ENCODE peak calls at places on chromosomes 7 and 10, in four cellular contexts. I is lung, M is right lobe of liver, X is GM23338. D is an unnamed sample.

GRCh38 chr7:18387191-18387720 is 108.3 kb upstream of the HDAC9 start:
- DNase-seq in I (no peak), M (no peak), X (no peak), D (no peak)

GRCh38 chr7:69429817-69430501 is 168.3 kb upstream of the AUTS2 start:
- DNase-seq in I (peak; percentile 44), M (peak; percentile 23), X (peak; percentile 43), D (no peak)

GRCh38 chr7:8205572-8205971 is 56.4 kb downstream of the ICA1 start:
- DNase-seq in I (no peak), M (no peak), X (no peak), D (no peak)

GRCh38 chr10:77641788-77642397 is 4.3 kb upstream of the KCNMA1 start:
- DNase-seq in I (peak; percentile 74), M (no peak), X (peak; percentile 91), D (peak; percentile 77)

GRCh38 chr10:93346712-93347111 is 135.4 kb downstream of the MYOF start:
- DNase-seq in I (no peak), M (no peak), X (peak; percentile 28), D (no peak)

GRCh38 chr7:28165971-28166955 is 14.3 kb downstream of the JAZF1 start:
- DNase-seq in I (no peak), M (no peak), X (no peak), D (no peak)

GRCh38 chr10:106399112-106399511 is 765.4 kb downstream of the SORCS1 start:
- DNase-seq in I (no peak), M (no peak), X (no peak), D (no peak)

GRCh38 chr10:115945696-115946445 is 327.1 kb downstream of the GFRA1 start:
- DNase-seq in I (no peak), M (no peak), X (no peak), D (no peak)

GRCh38 chr7:157753713-157754415 is 417.1 kb downstream of the DNAJB6 start:
- DNase-seq in I (no peak), M (no peak), X (no peak), D (no peak)

GRCh38 chr10:93488956-93489528 is 6.9 kb upstream of the MYOF start:
- DNase-seq in I (no peak), M (no peak), X (peak; percentile 35), D (no peak)

GRCh38 chr7:91836065-91836368 is 44.5 kb downstream of the MTERF1 start:
- DNase-seq in I (no peak), M (no peak), X (peak; percentile 14), D (no peak)

GRCh38 chr7:21969822-21970221 is 24.1 kb upstream of the CDCA7L start:
- DNase-seq in I (no peak), M (no peak), X (no peak), D (no peak)

GRCh38 chr7:158834799-158835784 is 5.8 kb upstream of the ESYT2 start:
- DNase-seq in I (no peak), M (no peak), X (no peak), D (no peak)

GRCh38 chr7:35908305-35909223 is 107.7 kb downstream of the SEPTIN7 start:
- DNase-seq in I (no peak), M (no peak), X (peak; percentile 20), D (no peak)

GRCh38 chr7:25429731-25430130 is 201.4 kb upstream of the NPVF start:
- DNase-seq in I (no peak), M (peak; percentile 49), X (no peak), D (no peak)

GRCh38 chr10:69809318-69809717 is 7.6 kb downstream of the COL13A1 start:
- DNase-seq in I (no peak), M (no peak), X (no peak), D (no peak)

GRCh38 chr10:92799591-92799990 is 48.7 kb upstream of the EXOC6 start:
- DNase-seq in I (no peak), M (no peak), X (no peak), D (no peak)

GRCh38 chr7:78620931-78621330 is 822.4 kb downstream of the PHTF2 start:
- DNase-seq in I (no peak), M (no peak), X (peak; percentile 88), D (no peak)

GRCh38 chr7:149727541-149728476 is 45.6 kb downstream of the ZNF467 start:
- DNase-seq in I (no peak), M (no peak), X (no peak), D (no peak)

GRCh38 chr10:118745056-118745455 is 9.7 kb downstream of the CACUL1 start:
- DNase-seq in I (no peak), M (no peak), X (no peak), D (no peak)

GRCh38 chr10:59006511-59007306 is 169.7 kb upstream of the PHYHIPL start:
- DNase-seq in I (no peak), M (no peak), X (no peak), D (no peak)

GRCh38 chr7:137933270-137934017 is 68.4 kb downstream of the CREB3L2 start:
- DNase-seq in I (no peak), M (no peak), X (no peak), D (no peak)

GRCh38 chr10:13808556-13809391 is 222.0 kb downstream of the PRPF18 start:
- DNase-seq in I (no peak), M (no peak), X (no peak), D (no peak)

GRCh38 chr7:21869785-21870402 is 75.8 kb downstream of the CDCA7L start:
- DNase-seq in I (no peak), M (no peak), X (peak; percentile 55), D (no peak)

GRCh38 chr7:66429498-66430163 is 199.1 kb upstream of the KCTD7 start:
- DNase-seq in I (no peak), M (no peak), X (no peak), D (no peak)

GRCh38 chr10:94546616-94547175 is 1.1 kb downstream of the HELLS start:
- DNase-seq in I (no peak), M (no peak), X (no peak), D (no peak)

GRCh38 chr7:88922944-88923343 is 127.4 kb upstream of the TEX47 start:
- DNase-seq in I (no peak), M (no peak), X (no peak), D (no peak)

DNA sequence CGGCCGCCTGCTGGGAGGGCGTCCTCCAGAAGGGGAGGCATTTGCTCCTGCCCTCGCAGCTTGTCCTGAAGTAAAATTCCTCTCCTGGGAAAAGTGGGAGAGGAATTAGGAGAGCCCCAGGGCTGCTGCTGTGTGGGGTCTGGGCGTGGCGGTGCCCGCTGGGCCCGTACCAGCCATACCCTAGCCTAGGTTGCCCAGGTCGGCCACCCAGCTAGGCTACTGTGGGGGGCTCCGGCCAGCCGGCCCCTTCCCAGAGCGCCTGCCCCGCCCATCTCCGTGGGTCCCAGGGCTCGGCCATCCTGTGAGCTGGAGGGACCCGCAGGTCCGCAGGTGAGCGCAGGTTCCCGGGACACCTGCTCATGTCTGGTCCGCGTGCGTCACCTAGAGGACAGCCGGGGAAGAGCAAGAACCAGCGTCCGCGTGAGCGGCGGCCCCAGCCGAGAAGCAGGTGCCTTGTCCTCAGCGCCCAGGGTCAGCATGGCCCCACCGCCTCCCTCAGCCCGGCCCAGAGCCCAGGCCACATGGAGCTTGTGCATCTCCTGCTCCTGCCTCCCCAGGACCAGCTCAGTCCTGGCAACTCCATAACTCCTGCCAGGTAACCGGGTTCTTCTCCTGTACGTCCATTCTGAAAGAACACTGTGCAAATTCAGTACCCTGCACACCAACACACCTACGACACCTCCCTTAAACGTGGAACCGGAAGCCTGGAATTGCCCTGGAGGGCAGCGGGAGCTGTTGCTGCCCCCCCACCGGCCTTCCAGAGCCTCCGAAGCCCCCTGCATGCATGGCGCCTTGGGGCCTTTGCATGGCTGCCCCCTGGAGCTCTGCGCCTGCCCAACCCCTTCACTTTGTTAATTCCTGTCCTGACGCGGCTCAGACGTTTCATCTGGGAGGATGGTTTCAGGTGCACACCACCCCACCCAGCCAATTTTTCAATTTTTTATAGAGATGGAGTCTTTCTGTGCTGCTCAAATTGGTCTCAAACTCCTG is 22.8 kb upstream of the FOXL3 start:
- DNase-seq in I (no peak), M (no peak), X (peak; percentile 71), D (peak; percentile 89)
- TF ChIP-seq CTCF in I (no peak), M (peak; percentile 32), X (peak; percentile 31), D (peak; percentile 67)

DNA sequence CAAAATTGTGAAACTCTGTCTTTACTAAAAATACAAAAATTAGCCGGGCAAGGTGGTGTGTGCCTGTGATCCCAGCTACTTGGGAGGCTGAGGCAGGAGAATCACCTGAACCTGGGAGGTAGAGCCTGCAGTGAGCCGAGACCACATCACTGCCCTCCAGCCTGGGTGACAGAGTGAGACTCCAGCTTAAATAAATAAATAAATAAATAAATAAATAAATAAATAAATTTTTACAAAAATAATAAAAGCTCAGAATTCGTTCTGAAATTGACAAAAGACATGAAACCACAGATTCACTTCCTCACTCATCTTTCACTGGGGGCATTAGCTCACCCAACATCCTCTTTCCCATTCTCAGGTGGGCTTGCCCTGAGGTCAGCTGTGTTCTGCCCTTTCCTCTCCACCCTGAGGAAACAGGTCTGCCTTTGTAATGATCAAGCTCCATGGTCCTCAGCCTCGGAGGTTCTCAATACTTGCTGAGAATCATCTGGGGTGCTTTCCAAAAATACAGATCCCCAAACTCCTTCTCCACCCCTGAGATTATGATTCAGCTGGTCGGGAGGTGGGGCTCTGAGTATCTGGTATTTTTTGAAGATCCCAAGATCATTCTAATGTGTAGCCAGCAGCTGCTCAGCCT is 29.2 kb upstream of the APBB1IP start:
- DNase-seq in I (no peak), M (no peak), X (no peak), D (no peak)
- H3K36me3 ChIP-seq in I (no peaks in the 10 kb centered on the region), M (no peaks in the 10 kb centered on the region), X (no peaks in the 10 kb centered on the region), D (no peaks in the 10 kb centered on the region)

DNA sequence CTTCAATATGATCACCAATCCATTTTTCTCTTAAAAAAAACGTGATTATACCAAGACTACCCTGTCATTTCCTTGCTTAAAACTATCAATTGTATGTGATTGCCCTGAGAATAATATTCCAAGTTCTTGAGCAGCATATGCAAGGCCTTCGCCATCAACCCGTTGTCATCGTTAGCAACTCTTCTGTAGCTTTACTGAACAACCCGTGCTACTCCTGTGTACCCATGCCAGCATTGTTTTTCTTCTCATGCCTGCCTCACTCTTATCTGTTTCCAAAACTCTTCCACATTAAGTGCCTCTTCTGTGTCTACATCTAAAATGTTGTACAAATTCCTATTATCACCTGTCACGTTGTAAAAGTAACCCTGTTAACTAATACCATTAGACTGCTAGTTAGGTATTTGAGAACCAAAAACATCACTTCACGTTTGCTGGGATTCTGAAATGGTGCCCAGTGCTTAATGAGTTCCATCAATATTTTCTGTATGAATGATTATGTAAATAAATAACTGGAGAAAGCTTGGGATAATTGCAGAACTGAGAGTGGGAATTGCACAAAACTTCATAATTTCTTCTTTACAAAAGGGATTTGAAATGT is 10.5 kb downstream of the CAV2 start:
- DNase-seq in I (no peak), M (no peak), X (no peak), D (no peak)
- H3K4me1 ChIP-seq in I (no peaks in the 10 kb centered on the region), M (no peaks in the 10 kb centered on the region), X (peaks cover 3% of the 10 kb centered on the region), D (peaks cover 46% of the 10 kb centered on the region)

DNA sequence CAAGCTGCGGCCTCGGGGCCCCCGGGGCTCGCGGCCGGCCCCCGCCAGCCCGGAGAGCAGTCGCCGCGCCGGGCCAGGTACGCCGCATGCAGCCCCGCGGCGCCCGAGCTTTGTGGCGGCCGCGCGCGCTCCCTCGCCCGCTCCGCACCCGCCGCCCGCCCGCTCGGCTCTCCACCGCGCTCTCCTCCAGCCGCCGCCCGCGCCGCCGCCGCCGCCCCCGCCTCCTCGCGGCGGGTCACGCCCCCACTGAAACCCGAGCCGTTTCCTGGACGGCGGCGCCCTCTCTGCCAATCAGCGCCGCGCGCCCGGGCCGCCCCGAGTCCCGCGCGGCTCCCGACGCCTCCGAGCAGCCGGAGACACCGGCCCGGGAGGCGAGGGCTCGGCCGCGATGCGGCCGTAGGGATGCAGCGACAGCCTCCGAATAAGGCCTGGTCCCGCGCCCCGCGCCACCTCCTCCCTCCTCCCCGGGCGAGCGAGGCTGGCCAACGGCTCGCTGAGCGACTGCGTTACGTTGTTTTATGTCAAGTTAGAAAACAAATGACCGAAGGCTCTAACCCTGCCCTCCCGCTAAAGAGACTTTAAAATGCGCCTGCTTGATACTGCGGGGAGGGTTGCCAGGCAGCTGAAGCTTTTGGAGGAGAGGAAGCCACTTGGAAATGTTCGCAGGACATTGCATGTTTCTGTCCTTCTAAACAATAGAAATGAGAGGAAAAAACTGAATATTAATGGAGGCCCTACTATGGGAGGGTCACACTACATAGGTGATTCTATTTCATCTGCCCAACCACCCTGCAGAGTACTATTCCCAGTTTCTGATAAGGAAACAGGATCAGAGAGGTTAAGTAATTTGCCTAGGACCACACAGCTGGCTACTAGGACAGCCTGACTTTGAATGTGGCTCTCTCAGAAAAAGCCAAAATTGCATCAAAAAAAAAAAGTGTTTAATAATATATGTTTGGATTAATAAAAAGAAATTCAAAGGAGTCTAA is at the start of gene FGFR2:
- DNase-seq in I (peak; percentile 77), M (peak; percentile 86), X (peak; percentile 92), D (peak; percentile 87)
- TF ChIP-seq CTCF in I (no peak), M (peak; percentile 6), X (no peak), D (no peak)